ENCODE peak calls at places on chromosomes 5 and 9, in eight cellular contexts. One of them, this sample, is unnamed.

GRCh38 chr5:176388341-176389113 is at the start of the genes HIGD2A and NOP16:
- DNase-seq in transverse colon: peak; percentile 100
- DNase-seq in H1: peak; percentile 96
- DNase-seq in left ventricle myocardium inferior: peak; percentile 100
- DNase-seq in trophoblast cell: peak; percentile 99
- DNase-seq in uterus: peak; percentile 98
- DNase-seq in mucosa of descending colon: peak; percentile 100
- DNase-seq in CD8-positive, alpha-beta T cell: peak; percentile 99
- DNase-seq in this sample: peak; percentile 100

GRCh38 chr5:67246108-67246507 is 49.5 kb upstream of the CD180 start:
- DNase-seq in transverse colon: no peak
- DNase-seq in H1: no peak
- DNase-seq in left ventricle myocardium inferior: no peak
- DNase-seq in trophoblast cell: peak; percentile 90
- DNase-seq in uterus: no peak
- DNase-seq in mucosa of descending colon: no peak
- DNase-seq in CD8-positive, alpha-beta T cell: no peak
- DNase-seq in this sample: no peak

GRCh38 chr9:131738838-131739191 is 1.1 kb downstream of the RAPGEF1 start:
- DNase-seq in transverse colon: peak; percentile 65
- DNase-seq in H1: peak; percentile 70
- DNase-seq in left ventricle myocardium inferior: no peak
- DNase-seq in trophoblast cell: peak; percentile 65
- DNase-seq in uterus: no peak
- DNase-seq in mucosa of descending colon: no peak
- DNase-seq in CD8-positive, alpha-beta T cell: no peak
- DNase-seq in this sample: no peak

GRCh38 chr5:75348241-75348640 is 11.2 kb downstream of the HMGCR start:
- DNase-seq in transverse colon: no peak
- DNase-seq in H1: no peak
- DNase-seq in left ventricle myocardium inferior: no peak
- DNase-seq in trophoblast cell: no peak
- DNase-seq in uterus: no peak
- DNase-seq in mucosa of descending colon: no peak
- DNase-seq in CD8-positive, alpha-beta T cell: no peak
- DNase-seq in this sample: no peak

GRCh38 chr5:142422426-142422825 is 97.6 kb upstream of the SPRY4 start:
- DNase-seq in transverse colon: no peak
- DNase-seq in H1: no peak
- DNase-seq in left ventricle myocardium inferior: no peak
- DNase-seq in trophoblast cell: no peak
- DNase-seq in uterus: no peak
- DNase-seq in mucosa of descending colon: no peak
- DNase-seq in CD8-positive, alpha-beta T cell: no peak
- DNase-seq in this sample: no peak

GRCh38 chr5:165805756-165806155 is 2300.3 kb downstream of the MAT2B start:
- DNase-seq in transverse colon: no peak
- DNase-seq in H1: peak; percentile 46
- DNase-seq in left ventricle myocardium inferior: no peak
- DNase-seq in trophoblast cell: no peak
- DNase-seq in uterus: no peak
- DNase-seq in mucosa of descending colon: no peak
- DNase-seq in CD8-positive, alpha-beta T cell: no peak
- DNase-seq in this sample: no peak

GRCh38 chr9:1171541-1171940 is 121.4 kb downstream of the DMRT2 start:
- DNase-seq in transverse colon: no peak
- DNase-seq in H1: no peak
- DNase-seq in left ventricle myocardium inferior: no peak
- DNase-seq in trophoblast cell: no peak
- DNase-seq in uterus: no peak
- DNase-seq in mucosa of descending colon: no peak
- DNase-seq in CD8-positive, alpha-beta T cell: no peak
- DNase-seq in this sample: no peak

GRCh38 chr9:38181866-38182265 is 112.8 kb upstream of the SHB start:
- DNase-seq in transverse colon: no peak
- DNase-seq in H1: no peak
- DNase-seq in left ventricle myocardium inferior: no peak
- DNase-seq in trophoblast cell: no peak
- DNase-seq in uterus: no peak
- DNase-seq in mucosa of descending colon: no peak
- DNase-seq in CD8-positive, alpha-beta T cell: no peak
- DNase-seq in this sample: no peak

GRCh38 chr5:176816791-176817272 is 6.5 kb downstream of the UNC5A start:
- DNase-seq in transverse colon: no peak
- DNase-seq in H1: peak; percentile 58
- DNase-seq in left ventricle myocardium inferior: no peak
- DNase-seq in trophoblast cell: no peak
- DNase-seq in uterus: no peak
- DNase-seq in mucosa of descending colon: no peak
- DNase-seq in CD8-positive, alpha-beta T cell: no peak
- DNase-seq in this sample: no peak

GRCh38 chr5:172004824-172005237 is 1.6 kb downstream of the FBXW11 start:
- DNase-seq in transverse colon: no peak
- DNase-seq in H1: no peak
- DNase-seq in left ventricle myocardium inferior: no peak
- DNase-seq in trophoblast cell: peak; percentile 24
- DNase-seq in uterus: no peak
- DNase-seq in mucosa of descending colon: no peak
- DNase-seq in CD8-positive, alpha-beta T cell: no peak
- DNase-seq in this sample: no peak

GRCh38 chr9:81474792-81475191 is 214.6 kb downstream of the TLE1 start:
- DNase-seq in transverse colon: no peak
- DNase-seq in H1: no peak
- DNase-seq in left ventricle myocardium inferior: no peak
- DNase-seq in trophoblast cell: no peak
- DNase-seq in uterus: no peak
- DNase-seq in mucosa of descending colon: no peak
- DNase-seq in CD8-positive, alpha-beta T cell: no peak
- DNase-seq in this sample: no peak

GRCh38 chr5:161034456-161034855 is 182.4 kb upstream of the ATP10B start:
- DNase-seq in transverse colon: no peak
- DNase-seq in H1: no peak
- DNase-seq in left ventricle myocardium inferior: no peak
- DNase-seq in trophoblast cell: peak; percentile 69
- DNase-seq in uterus: no peak
- DNase-seq in mucosa of descending colon: no peak
- DNase-seq in CD8-positive, alpha-beta T cell: no peak
- DNase-seq in this sample: no peak

GRCh38 chr5:102670224-102670836 is 84.8 kb upstream of the PAM start:
- DNase-seq in transverse colon: no peak
- DNase-seq in H1: peak; percentile 75
- DNase-seq in left ventricle myocardium inferior: no peak
- DNase-seq in trophoblast cell: peak; percentile 50
- DNase-seq in uterus: no peak
- DNase-seq in mucosa of descending colon: no peak
- DNase-seq in CD8-positive, alpha-beta T cell: no peak
- DNase-seq in this sample: no peak

GRCh38 chr9:95516736-95517558 is at the start of gene PTCH1:
- DNase-seq in transverse colon: peak; percentile 67
- DNase-seq in H1: peak; percentile 79
- DNase-seq in left ventricle myocardium inferior: peak; percentile 36
- DNase-seq in trophoblast cell: peak; percentile 47
- DNase-seq in uterus: peak; percentile 50
- DNase-seq in mucosa of descending colon: peak; percentile 73
- DNase-seq in CD8-positive, alpha-beta T cell: peak; percentile 71
- DNase-seq in this sample: peak; percentile 66

GRCh38 chr5:110477923-110478322 is 248.5 kb downstream of the TMEM232 start:
- DNase-seq in transverse colon: no peak
- DNase-seq in H1: no peak
- DNase-seq in left ventricle myocardium inferior: no peak
- DNase-seq in trophoblast cell: no peak
- DNase-seq in uterus: no peak
- DNase-seq in mucosa of descending colon: no peak
- DNase-seq in CD8-positive, alpha-beta T cell: no peak
- DNase-seq in this sample: no peak

GRCh38 chr5:161064800-161065199 is 212.8 kb upstream of the ATP10B start:
- DNase-seq in transverse colon: no peak
- DNase-seq in H1: no peak
- DNase-seq in left ventricle myocardium inferior: no peak
- DNase-seq in trophoblast cell: no peak
- DNase-seq in uterus: no peak
- DNase-seq in mucosa of descending colon: no peak
- DNase-seq in CD8-positive, alpha-beta T cell: no peak
- DNase-seq in this sample: no peak

GRCh38 chr5:171647043-171647899 is 138.3 kb upstream of the SMIM23 start:
- DNase-seq in transverse colon: no peak
- DNase-seq in H1: no peak
- DNase-seq in left ventricle myocardium inferior: no peak
- DNase-seq in trophoblast cell: peak; percentile 27
- DNase-seq in uterus: no peak
- DNase-seq in mucosa of descending colon: no peak
- DNase-seq in CD8-positive, alpha-beta T cell: no peak
- DNase-seq in this sample: no peak

GRCh38 chr5:152676177-152676576 is 271.1 kb upstream of the NMUR2 start:
- DNase-seq in transverse colon: no peak
- DNase-seq in H1: no peak
- DNase-seq in left ventricle myocardium inferior: no peak
- DNase-seq in trophoblast cell: no peak
- DNase-seq in uterus: no peak
- DNase-seq in mucosa of descending colon: no peak
- DNase-seq in CD8-positive, alpha-beta T cell: no peak
- DNase-seq in this sample: no peak

GRCh38 chr9:134566196-134566822 is 75.3 kb upstream of the COL5A1 start:
- DNase-seq in transverse colon: no peak
- DNase-seq in H1: peak; percentile 26
- DNase-seq in left ventricle myocardium inferior: no peak
- DNase-seq in trophoblast cell: no peak
- DNase-seq in uterus: peak; percentile 6
- DNase-seq in mucosa of descending colon: no peak
- DNase-seq in CD8-positive, alpha-beta T cell: no peak
- DNase-seq in this sample: no peak

GRCh38 chr9:135910197-135910596 is 2.9 kb upstream of the CAMSAP1 start:
- DNase-seq in transverse colon: no peak
- DNase-seq in H1: no peak
- DNase-seq in left ventricle myocardium inferior: no peak
- DNase-seq in trophoblast cell: no peak
- DNase-seq in uterus: no peak
- DNase-seq in mucosa of descending colon: no peak
- DNase-seq in CD8-positive, alpha-beta T cell: no peak
- DNase-seq in this sample: no peak
- H3K9me3 ChIP-seq in transverse colon: peaks cover 8% of the 10 kb centered on the region
- H3K9me3 ChIP-seq in H1: peaks cover 19% of the 10 kb centered on the region
- H3K9me3 ChIP-seq in left ventricle myocardium inferior: peaks cover 34% of the 10 kb centered on the region
- H3K9me3 ChIP-seq in trophoblast cell: peaks cover 12% of the 10 kb centered on the region
- H3K9me3 ChIP-seq in uterus: no peaks in the 10 kb centered on the region
- H3K9me3 ChIP-seq in mucosa of descending colon: peaks cover 18% of the 10 kb centered on the region
- H3K9me3 ChIP-seq in CD8-positive, alpha-beta T cell: no peaks in the 10 kb centered on the region
- H3K9me3 ChIP-seq in this sample: peaks cover 10% of the 10 kb centered on the region

DNA sequence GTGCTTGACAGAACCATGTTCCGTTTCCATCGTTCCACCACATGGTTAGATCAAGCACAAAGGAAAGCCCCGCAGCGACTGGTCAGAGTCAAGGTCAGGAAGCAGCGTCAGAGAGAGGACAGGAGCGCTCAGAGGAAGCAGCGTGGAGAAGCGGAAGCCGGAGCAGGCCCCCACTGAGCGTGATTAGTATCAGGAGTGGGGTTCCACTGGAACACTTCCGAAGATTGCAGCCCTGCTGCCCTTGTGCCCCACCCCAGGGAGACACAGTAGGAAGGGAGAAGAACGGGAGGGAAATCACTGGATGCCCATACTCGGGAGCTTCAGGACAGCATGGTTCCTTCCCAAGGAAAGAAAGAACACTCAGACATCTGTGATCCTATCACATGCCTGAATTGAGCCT is 189.0 kb upstream of the PANK3 start:
- DNase-seq in transverse colon: no peak
- DNase-seq in H1: no peak
- DNase-seq in left ventricle myocardium inferior: no peak
- DNase-seq in trophoblast cell: no peak
- DNase-seq in uterus: no peak
- DNase-seq in mucosa of descending colon: no peak
- DNase-seq in CD8-positive, alpha-beta T cell: no peak
- DNase-seq in this sample: no peak
- H3K4me1 ChIP-seq in transverse colon: no peaks in the 10 kb centered on the region
- H3K4me1 ChIP-seq in H1: no peaks in the 10 kb centered on the region
- H3K4me1 ChIP-seq in left ventricle myocardium inferior: no peaks in the 10 kb centered on the region
- H3K4me1 ChIP-seq in trophoblast cell: no peaks in the 10 kb centered on the region
- H3K4me1 ChIP-seq in uterus: no peaks in the 10 kb centered on the region
- H3K4me1 ChIP-seq in mucosa of descending colon: no peaks in the 10 kb centered on the region
- H3K4me1 ChIP-seq in CD8-positive, alpha-beta T cell: no peaks in the 10 kb centered on the region
- H3K4me1 ChIP-seq in this sample: no peaks in the 10 kb centered on the region

GRCh38 chr9:98361645-98362044 is 106.2 kb upstream of the TBC1D2 start:
- DNase-seq in transverse colon: no peak
- DNase-seq in H1: no peak
- DNase-seq in left ventricle myocardium inferior: no peak
- DNase-seq in trophoblast cell: no peak
- DNase-seq in uterus: no peak
- DNase-seq in mucosa of descending colon: no peak
- DNase-seq in CD8-positive, alpha-beta T cell: no peak
- DNase-seq in this sample: no peak

GRCh38 chr9:98364042-98364441 is 108.6 kb upstream of the TBC1D2 start:
- DNase-seq in transverse colon: no peak
- DNase-seq in H1: no peak
- DNase-seq in left ventricle myocardium inferior: no peak
- DNase-seq in trophoblast cell: no peak
- DNase-seq in uterus: no peak
- DNase-seq in mucosa of descending colon: no peak
- DNase-seq in CD8-positive, alpha-beta T cell: no peak
- DNase-seq in this sample: no peak

GRCh38 chr9:98365227-98365669 is 109.8 kb upstream of the TBC1D2 start:
- DNase-seq in transverse colon: no peak
- DNase-seq in H1: no peak
- DNase-seq in left ventricle myocardium inferior: no peak
- DNase-seq in trophoblast cell: peak; percentile 59
- DNase-seq in uterus: no peak
- DNase-seq in mucosa of descending colon: no peak
- DNase-seq in CD8-positive, alpha-beta T cell: no peak
- DNase-seq in this sample: no peak

GRCh38 chr9:98360176-98360708 is 104.8 kb upstream of the TBC1D2 start:
- DNase-seq in transverse colon: no peak
- DNase-seq in H1: no peak
- DNase-seq in left ventricle myocardium inferior: no peak
- DNase-seq in trophoblast cell: no peak
- DNase-seq in uterus: no peak
- DNase-seq in mucosa of descending colon: no peak
- DNase-seq in CD8-positive, alpha-beta T cell: no peak
- DNase-seq in this sample: no peak

GRCh38 chr9:98362624-98363023 is 107.2 kb upstream of the TBC1D2 start:
- DNase-seq in transverse colon: no peak
- DNase-seq in H1: no peak
- DNase-seq in left ventricle myocardium inferior: no peak
- DNase-seq in trophoblast cell: no peak
- DNase-seq in uterus: no peak
- DNase-seq in mucosa of descending colon: no peak
- DNase-seq in CD8-positive, alpha-beta T cell: no peak
- DNase-seq in this sample: no peak
- H3K4me3 ChIP-seq in transverse colon: no peak overlapping the region
- H3K4me3 ChIP-seq in H1: no peak overlapping the region
- H3K4me3 ChIP-seq in left ventricle myocardium inferior: no peak overlapping the region
- H3K4me3 ChIP-seq in trophoblast cell: no peak overlapping the region
- H3K4me3 ChIP-seq in uterus: no peak overlapping the region
- H3K4me3 ChIP-seq in mucosa of descending colon: no peak overlapping the region
- H3K4me3 ChIP-seq in CD8-positive, alpha-beta T cell: no peak overlapping the region
- H3K4me3 ChIP-seq in this sample: no peak overlapping the region

GRCh38 chr9:24801344-24801743 is 255.6 kb upstream of the IZUMO3 start:
- DNase-seq in transverse colon: no peak
- DNase-seq in H1: no peak
- DNase-seq in left ventricle myocardium inferior: no peak
- DNase-seq in trophoblast cell: no peak
- DNase-seq in uterus: no peak
- DNase-seq in mucosa of descending colon: no peak
- DNase-seq in CD8-positive, alpha-beta T cell: no peak
- DNase-seq in this sample: no peak
- H3K9me3 ChIP-seq in transverse colon: no peaks in the 10 kb centered on the region
- H3K9me3 ChIP-seq in H1: no peaks in the 10 kb centered on the region
- H3K9me3 ChIP-seq in left ventricle myocardium inferior: no peaks in the 10 kb centered on the region
- H3K9me3 ChIP-seq in trophoblast cell: no peaks in the 10 kb centered on the region
- H3K9me3 ChIP-seq in uterus: no peaks in the 10 kb centered on the region
- H3K9me3 ChIP-seq in mucosa of descending colon: no peaks in the 10 kb centered on the region
- H3K9me3 ChIP-seq in CD8-positive, alpha-beta T cell: no peaks in the 10 kb centered on the region
- H3K9me3 ChIP-seq in this sample: no peaks in the 10 kb centered on the region

This sample was measured in CD8-positive, alpha-beta memory T cell.